ENCODE peak calls at places on chromosomes 6 and 20, in eight cellular contexts. R is vagina, P is K562, O is tibial nerve, H is thyroid gland, A is ovary, F is prostate gland, Q is HCT116. M is an unnamed sample.

GRCh38 chr20:64025826-64026412 is 10.1 kb upstream of the C20orf204 start:
- DNase-seq in R (no peak), P (no peak), O (no peak), H (no peak), A (no peak), F (no peak), Q (no peak), M (no peak)

GRCh38 chr6:128491041-128491642 is 29.3 kb downstream of the PTPRK start:
- DNase-seq in R (no peak), P (no peak), O (no peak), H (no peak), A (no peak), F (peak), Q (peak), M (no peak)

GRCh38 chr20:44599715-44600114 is 17.3 kb downstream of the PKIG start:
- DNase-seq in R (no peak), P (no peak), O (no peak), H (no peak), A (no peak), F (no peak), Q (no peak), M (no peak)

GRCh38 chr20:3248167-3248992 is 9.4 kb upstream of the SLC4A11 start:
- DNase-seq in R (no peak), P (peak), O (no peak), H (peak), A (no peak), F (no peak), Q (no peak), M (no peak)

GRCh38 chr20:22524393-22525015 is 59.9 kb downstream of the FOXA2 start:
- DNase-seq in R (peak), P (no peak), O (no peak), H (no peak), A (no peak), F (no peak), Q (no peak), M (no peak)

GRCh38 chr6:8743146-8743745 is 307.9 kb upstream of the SLC35B3 start:
- DNase-seq in R (no peak), P (no peak), O (no peak), H (no peak), A (no peak), F (no peak), Q (peak), M (no peak)

GRCh38 chr6:4371207-4371921 is 236.0 kb upstream of the ECI2 start:
- DNase-seq in R (peak), P (peak), O (no peak), H (no peak), A (no peak), F (no peak), Q (no peak), M (peak)

GRCh38 chr6:24064106-24064505 is 61.9 kb upstream of the NRSN1 start:
- DNase-seq in R (no peak), P (no peak), O (no peak), H (peak), A (no peak), F (no peak), Q (peak), M (peak)

GRCh38 chr20:49591217-49591865 is 23.4 kb upstream of the PTGIS start:
- DNase-seq in R (no peak), P (no peak), O (no peak), H (no peak), A (no peak), F (no peak), Q (no peak), M (no peak)

GRCh38 chr6:72657798-72658197 is 35.9 kb downstream of the KCNQ5 start:
- DNase-seq in R (no peak), P (no peak), O (no peak), H (no peak), A (no peak), F (no peak), Q (no peak), M (no peak)

GRCh38 chr6:100435299-100435698 is 29.4 kb downstream of the SIM1 start:
- DNase-seq in R (no peak), P (no peak), O (no peak), H (no peak), A (no peak), F (no peak), Q (peak), M (no peak)

GRCh38 chr6:106324726-106325335 is 729 bp downstream of the ATG5 start:
- DNase-seq in R (no peak), P (no peak), O (no peak), H (no peak), A (no peak), F (no peak), Q (no peak), M (no peak)

GRCh38 chr6:119742188-119742803 is 392.7 kb upstream of the MAN1A1 start:
- DNase-seq in R (no peak), P (peak), O (peak), H (peak), A (no peak), F (peak), Q (peak), M (peak)

GRCh38 chr6:107491059-107491609 is 1.2 kb downstream of the SOBP start:
- DNase-seq in R (peak), P (no peak), O (peak), H (peak), A (peak), F (peak), Q (no peak), M (peak)

GRCh38 chr6:168113226-168113625 is 34.2 kb upstream of the FRMD1 start:
- DNase-seq in R (no peak), P (no peak), O (no peak), H (no peak), A (no peak), F (no peak), Q (no peak), M (no peak)

GRCh38 chr6:113340371-113340770 is 516.8 kb upstream of the MARCKS start:
- DNase-seq in R (no peak), P (no peak), O (no peak), H (no peak), A (no peak), F (no peak), Q (no peak), M (no peak)

GRCh38 chr6:113347420-113347819 is 509.7 kb upstream of the MARCKS start:
- DNase-seq in R (no peak), P (no peak), O (no peak), H (no peak), A (no peak), F (no peak), Q (no peak), M (no peak)

GRCh38 chr6:113339173-113339572 is 518.0 kb upstream of the MARCKS start:
- DNase-seq in R (no peak), P (no peak), O (no peak), H (no peak), A (no peak), F (no peak), Q (no peak), M (no peak)

GRCh38 chr6:113344969-113345368 is 512.2 kb upstream of the MARCKS start:
- DNase-seq in R (no peak), P (no peak), O (no peak), H (no peak), A (no peak), F (no peak), Q (no peak), M (no peak)

GRCh38 chr6:113343940-113344339 is 513.2 kb upstream of the MARCKS start:
- DNase-seq in R (no peak), P (no peak), O (no peak), H (no peak), A (no peak), F (no peak), Q (no peak), M (no peak)
- H3K27ac ChIP-seq in R (no peak), P (no peak), O (no peak), H (no peak), A (no peak), F (no peak), Q (no peak), M (no peak)

DNA sequence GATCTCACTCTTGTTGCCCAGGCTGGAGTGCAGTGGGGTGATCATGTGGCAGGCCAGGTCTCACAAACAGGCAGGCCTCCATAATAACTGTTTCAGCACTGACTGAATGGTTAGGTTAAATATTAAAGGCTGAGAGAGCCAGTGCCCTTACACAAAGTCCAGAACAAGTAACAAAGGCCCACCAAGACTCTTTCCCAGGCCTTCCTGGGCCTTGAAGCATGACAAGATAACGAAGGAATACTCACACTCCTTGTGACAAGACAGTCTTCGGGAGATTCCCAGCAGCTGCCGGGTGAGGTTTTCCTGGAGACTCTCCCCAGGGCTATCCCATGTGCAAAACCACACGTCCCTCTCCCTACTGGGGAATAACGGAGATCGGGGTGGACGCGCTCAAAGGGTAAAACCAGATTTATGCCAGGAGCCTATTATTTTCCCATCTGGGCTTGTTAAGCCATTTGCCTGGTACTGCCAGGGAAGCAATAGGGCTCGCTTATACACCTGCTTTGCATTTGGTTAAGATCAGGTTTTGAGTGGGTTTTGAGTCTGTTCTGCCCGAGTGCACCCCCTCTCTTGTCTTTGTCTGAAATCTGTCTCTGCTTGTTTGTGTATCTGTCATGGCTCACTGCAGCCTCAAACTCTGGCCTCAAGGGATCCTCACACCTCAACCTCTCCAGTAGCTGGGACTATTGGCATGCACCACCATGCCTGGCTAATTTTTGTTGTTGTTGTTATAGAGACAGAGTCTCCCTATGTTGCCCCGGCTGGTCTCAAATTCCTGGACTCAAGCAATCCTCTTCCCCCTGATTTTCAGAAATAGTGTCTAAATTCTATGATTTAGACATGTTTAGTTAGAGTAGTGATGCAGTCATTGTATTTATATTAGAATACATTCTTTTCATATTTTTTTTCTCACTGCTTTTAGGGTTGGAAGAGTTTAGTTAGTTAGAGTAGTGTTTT is 1.4 kb upstream of the ENPP3 start:
- DNase-seq in R (no peak), P (no peak), O (no peak), H (no peak), A (no peak), F (no peak), Q (no peak), M (no peak)
- TF ChIP-seq POLR2A in R (no peak), P (no peak), O (no peak), H (no peak), A (no peak), F (no peak), Q (no peak), M (no peak)

GRCh38 chr20:10699941-10700340 is 26.1 kb upstream of the JAG1 start:
- DNase-seq in R (no peak), P (no peak), O (no peak), H (no peak), A (no peak), F (no peak), Q (no peak), M (no peak)
- H3K27ac ChIP-seq in R (no peak), P (no peak), O (no peak), H (no peak), A (no peak), F (no peak), Q (no peak), M (no peak)

GRCh38 chr6:80638222-80639055 is 532.0 kb downstream of the BCKDHB start:
- DNase-seq in R (no peak), P (no peak), O (peak), H (peak), A (no peak), F (peak), Q (peak), M (no peak)
- TF ChIP-seq POLR2A in R (no peak), P (no peak), O (no peak), H (peak), A (no peak), F (no peak), Q (no peak), M (no peak)

DNA sequence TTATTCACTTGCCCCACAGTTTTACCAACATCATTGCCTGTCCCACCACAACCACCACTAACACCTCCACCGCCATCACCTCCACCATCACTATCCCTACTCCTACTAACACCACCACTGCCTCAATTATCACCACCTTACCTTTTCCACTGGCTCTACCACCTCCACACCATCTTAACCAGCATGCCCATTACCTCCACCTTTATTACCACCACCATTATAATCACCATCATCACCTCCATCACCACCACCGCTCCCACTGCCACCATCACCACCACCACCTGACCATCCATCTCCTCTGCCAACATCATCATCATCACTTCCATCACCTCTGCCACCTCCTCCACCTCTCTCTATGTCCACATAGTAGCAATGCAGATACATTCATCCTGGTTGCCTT is 90.0 kb downstream of the SNAP25 start:
- DNase-seq in R (no peak), P (no peak), O (no peak), H (no peak), A (no peak), F (no peak), Q (no peak), M (no peak)
- H3K27ac ChIP-seq in R (no peak), P (no peak), O (no peak), H (no peak), A (no peak), F (no peak), Q (no peak), M (no peak)